ENCODE peak calls at places on chromosomes 1 and 21, in six cellular contexts. R is right lobe of liver, T is adrenal gland, M is right atrium auricular region, B is tibial nerve, H is PC-9. V is an unnamed sample.

GRCh38 chr1:205042911-205043806 is at the start of gene CNTN2:
- DNase-seq in R (no peak), T (no peak), M (no peak), H (no peak), B (no peak), V (peak; percentile 69)

GRCh38 chr1:198520524-198521254 is 19.8 kb downstream of the ATP6V1G3 start:
- DNase-seq in R (no peak), H (no peak), T (no peak), M (no peak), B (no peak), V (no peak)

GRCh38 chr1:46131727-46132528 is 501 bp downstream of the PIK3R3 start:
- DNase-seq in H (no peak), T (peak; percentile 25), R (peak; percentile 39), B (no peak), M (peak; percentile 60), V (peak; percentile 23)

GRCh38 chr1:237875291-237875690 is 15.4 kb downstream of the ZP4 start:
- DNase-seq in H (no peak), M (no peak), T (peak; percentile 21), B (no peak), R (no peak), V (no peak)

GRCh38 chr1:112383759-112384370 is 12.1 kb upstream of the CTTNBP2NL start:
- DNase-seq in R (no peak), M (no peak), T (no peak), H (no peak), B (no peak), V (no peak)

GRCh38 chr1:110541996-110542395 is 23.0 kb upstream of the KCNA10 start:
- DNase-seq in T (no peak), M (no peak), H (no peak), R (no peak), B (no peak), V (no peak)

GRCh38 chr1:211515090-211516023 is 23.4 kb upstream of the RD3 start:
- DNase-seq in T (peak; percentile 77), B (peak; percentile 27), M (peak; percentile 71), H (peak; percentile 94), R (peak; percentile 94), V (peak; percentile 85)

GRCh38 chr21:27804515-27804914 is 837.6 kb upstream of the ADAMTS5 start:
- DNase-seq in R (no peak), T (no peak), H (no peak), M (no peak), B (no peak), V (no peak)

GRCh38 chr1:171233183-171233582 is 15.1 kb upstream of the FMO1 start:
- DNase-seq in R (no peak), H (no peak), T (no peak), B (no peak), M (no peak), V (no peak)

GRCh38 chr21:27300770-27301169 is 333.9 kb upstream of the ADAMTS5 start:
- DNase-seq in M (no peak), B (no peak), H (no peak), T (no peak), R (no peak), V (no peak)

GRCh38 chr1:183144752-183145151 is 41.3 kb upstream of the LAMC2 start:
- DNase-seq in M (no peak), H (no peak), R (no peak), B (no peak), T (no peak), V (no peak)

GRCh38 chr1:34330061-34330460 is 153.4 kb downstream of the C1orf94 start:
- DNase-seq in H (no peak), B (no peak), R (no peak), T (no peak), M (no peak), V (no peak)

DNA sequence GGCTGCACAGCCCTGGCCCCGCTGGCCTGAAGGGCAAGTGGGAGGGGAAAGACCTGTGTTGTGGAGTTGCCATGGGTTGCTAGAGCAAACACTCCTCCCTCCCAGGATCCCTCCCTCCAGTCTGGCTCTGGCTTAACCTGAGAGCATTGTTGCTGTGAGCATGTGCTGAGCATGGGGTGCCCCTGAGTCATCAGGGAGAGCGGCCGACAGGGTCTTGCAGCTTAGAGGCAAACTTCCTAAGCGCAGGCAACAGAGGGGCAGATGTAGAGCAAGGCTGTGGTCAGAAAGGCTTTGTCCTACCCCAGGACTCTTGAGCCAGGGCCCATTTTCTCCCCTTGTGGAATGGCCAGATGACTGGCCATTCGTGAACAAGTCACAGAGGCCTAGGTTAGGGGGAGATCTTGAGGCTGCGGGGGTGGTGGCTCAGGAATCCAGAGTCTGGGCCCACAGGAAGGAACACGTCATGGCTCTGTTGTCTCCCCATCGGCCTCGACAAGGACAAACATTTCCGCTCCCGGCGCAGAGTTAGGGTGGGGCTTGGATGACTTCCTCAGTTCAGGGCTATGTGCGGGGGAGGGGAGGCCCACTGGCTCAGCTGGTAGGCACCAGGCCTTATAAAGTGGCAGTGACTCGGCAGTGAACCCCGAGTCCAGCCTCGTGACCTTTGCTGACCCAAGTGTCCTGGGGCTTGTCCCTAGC is 362 bp upstream of the DYNLT4 start:
- DNase-seq in T (peak; percentile 99), B (peak; percentile 97), H (peak; percentile 99), R (peak; percentile 96), M (peak; percentile 99), V (peak; percentile 63)
- H3K4me1 ChIP-seq in T (peaks cover 64% of the 10 kb centered on the region), B (peaks cover 66% of the 10 kb centered on the region), H (peaks cover 95% of the 10 kb centered on the region), R (peaks cover 50% of the 10 kb centered on the region), M (no peaks in the 10 kb centered on the region), V (peaks cover 20% of the 10 kb centered on the region)

GRCh38 chr1:240719953-240720700 is 108.2 kb upstream of the GREM2 start:
- DNase-seq in B (no peak), T (no peak), R (no peak), M (no peak), H (no peak), V (no peak)

GRCh38 chr1:240709676-240710075 is 97.7 kb upstream of the GREM2 start:
- DNase-seq in R (no peak), T (no peak), H (no peak), M (no peak), B (no peak), V (no peak)

GRCh38 chr1:240711020-240711419 is 99.1 kb upstream of the GREM2 start:
- DNase-seq in B (no peak), T (no peak), M (no peak), R (no peak), H (no peak), V (no peak)

GRCh38 chr1:240712014-240712731 is 100.2 kb upstream of the GREM2 start:
- DNase-seq in H (no peak), R (no peak), B (no peak), T (no peak), M (no peak), V (no peak)

GRCh38 chr1:240714893-240715292 is 102.9 kb upstream of the GREM2 start:
- DNase-seq in B (no peak), H (no peak), T (no peak), M (no peak), R (no peak), V (no peak)
- H3K9me3 ChIP-seq in B (no peaks in the 10 kb centered on the region), H (no peaks in the 10 kb centered on the region), T (no peaks in the 10 kb centered on the region), M (no peaks in the 10 kb centered on the region), R (no peaks in the 10 kb centered on the region), V (no peaks in the 10 kb centered on the region)

GRCh38 chr1:234571692-234572091 is 38.3 kb downstream of the IRF2BP2 start:
- DNase-seq in B (no peak), M (peak; percentile 7), H (no peak), T (no peak), R (no peak), V (peak; percentile 43)

GRCh38 chr1:234570741-234571140 is 39.2 kb downstream of the IRF2BP2 start:
- DNase-seq in T (no peak), M (no peak), R (no peak), H (no peak), B (no peak), V (no peak)

GRCh38 chr1:234565132-234565531 is 44.8 kb downstream of the IRF2BP2 start:
- DNase-seq in T (no peak), B (no peak), M (no peak), R (no peak), H (no peak), V (no peak)

GRCh38 chr1:234570336-234570735 is 39.6 kb downstream of the IRF2BP2 start:
- DNase-seq in B (no peak), T (no peak), M (no peak), R (no peak), H (no peak), V (no peak)

GRCh38 chr1:234568345-234568744 is 41.6 kb downstream of the IRF2BP2 start:
- DNase-seq in H (no peak), M (no peak), T (no peak), B (no peak), R (no peak), V (no peak)
- TF ChIP-seq CTCF in H (no peak), M (no peak), T (no peak), B (no peak), R (no peak), V (no peak)

DNA sequence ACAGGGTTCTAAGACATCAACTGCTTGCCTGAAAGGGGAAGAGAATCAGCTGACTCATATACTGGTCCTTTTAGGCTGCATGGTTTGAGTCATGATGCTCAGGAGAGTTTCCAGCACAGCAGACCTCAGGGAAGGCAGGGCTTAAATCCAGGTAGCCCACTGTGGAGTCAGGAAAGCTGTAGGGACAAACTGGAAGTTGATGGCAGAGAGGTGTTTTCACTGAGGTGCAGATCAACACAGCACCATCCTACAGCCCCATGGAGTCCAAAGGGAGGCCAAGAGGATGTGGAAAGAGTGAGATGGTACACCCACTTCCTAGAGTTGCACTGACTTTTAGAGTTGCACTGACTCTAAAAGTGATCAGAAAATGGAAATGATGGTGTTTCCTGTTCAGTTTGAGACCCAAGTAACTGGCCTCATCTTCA is 252.4 kb upstream of the DUSP10 start:
- DNase-seq in T (no peak), R (no peak), M (no peak), B (no peak), H (no peak), V (no peak)
- H3K4me1 ChIP-seq in T (no peaks in the 10 kb centered on the region), R (no peaks in the 10 kb centered on the region), M (no peaks in the 10 kb centered on the region), B (no peaks in the 10 kb centered on the region), H (no peaks in the 10 kb centered on the region), V (no peaks in the 10 kb centered on the region)

GRCh38 chr21:9735421-9735961 is 785.9 kb upstream of the TPTE start:
- DNase-seq in M (no peak), T (no peak), B (no peak), R (no peak), H (no peak), V (no peak)

GRCh38 chr21:9738527-9738926 is 782.9 kb upstream of the TPTE start:
- DNase-seq in B (no peak), R (no peak), T (no peak), M (peak; percentile 34), H (no peak), V (no peak)

GRCh38 chr21:9737871-9738520 is 783.4 kb upstream of the TPTE start:
- DNase-seq in M (peak; percentile 54), H (no peak), B (no peak), R (no peak), T (no peak), V (no peak)

GRCh38 chr21:9741343-9741742 is 780.0 kb upstream of the TPTE start:
- DNase-seq in B (no peak), M (no peak), H (no peak), R (no peak), T (no peak), V (no peak)

GRCh38 chr21:9739240-9739639 is 782.1 kb upstream of the TPTE start:
- DNase-seq in T (no peak), B (no peak), H (no peak), R (no peak), M (no peak), V (no peak)
- H3K9me3 ChIP-seq in T (no peaks in the 10 kb centered on the region), B (peaks cover 37% of the 10 kb centered on the region), H (no peaks in the 10 kb centered on the region), R (no peaks in the 10 kb centered on the region), M (no peaks in the 10 kb centered on the region), V (peaks cover 9% of the 10 kb centered on the region)